ENCODE peak calls at places on chromosome 5, in nine cellular contexts. D is A549, E is fibroblast of lung, S is heart right ventricle, L is psoas muscle, O is body of pancreas, C is neural progenitor cell, T is suprapubic skin, I is lower lobe of right lung. A is an unnamed sample.
A peak's percentile ranks its signal among the peaks of the same experiment; 100 is the strongest.

GRCh38 chr5:160181965-160182622 is 47.2 kb upstream of the FABP6 start:
- DNase-seq in D (no peak), E (peak; percentile 30), S (no peak), L (no peak), O (no peak), C (no peak), T (no peak), I (no peak), A (no peak)

GRCh38 chr5:126124706-126125345 is 298.4 kb upstream of the GRAMD2B start:
- DNase-seq in D (no peak), E (peak; percentile 83), S (no peak), L (no peak), O (no peak), C (no peak), T (no peak), I (no peak), A (no peak)

GRCh38 chr5:66231508-66231907 is 87.4 kb downstream of the SREK1 start:
- DNase-seq in D (no peak), E (no peak), S (no peak), L (no peak), O (no peak), C (no peak), T (no peak), I (no peak), A (no peak)

GRCh38 chr5:149902177-149902576 is 42.4 kb downstream of the PDE6A start:
- DNase-seq in D (peak; percentile 21), E (no peak), S (no peak), L (no peak), O (no peak), C (no peak), T (no peak), I (no peak), A (no peak)

GRCh38 chr5:156482816-156483215 is 155.9 kb downstream of the SGCD start:
- DNase-seq in D (no peak), E (no peak), S (no peak), L (no peak), O (no peak), C (no peak), T (no peak), I (no peak), A (no peak)

GRCh38 chr5:94782376-94782775 is 163.9 kb downstream of the SLF1 start:
- DNase-seq in D (no peak), E (no peak), S (no peak), L (no peak), O (no peak), C (no peak), T (no peak), I (no peak), A (no peak)

GRCh38 chr5:19555876-19556275 is 432.1 kb downstream of the CDH18 start:
- DNase-seq in D (no peak), E (peak; percentile 33), S (no peak), L (no peak), O (no peak), C (no peak), T (no peak), I (no peak), A (no peak)

GRCh38 chr5:113487779-113488644 is at the start of gene MCC:
- DNase-seq in D (peak; percentile 71), E (peak; percentile 95), S (peak; percentile 82), L (peak; percentile 75), O (peak; percentile 61), C (peak; percentile 93), T (peak; percentile 84), I (peak; percentile 75), A (peak; percentile 90)

GRCh38 chr5:113118765-113119164 is 142.2 kb downstream of the DCP2 start:
- DNase-seq in D (no peak), E (no peak), S (peak; percentile 25), L (no peak), O (no peak), C (no peak), T (no peak), I (no peak), A (no peak)

GRCh38 chr5:67033893-67034605 is 162.6 kb downstream of the CD180 start:
- DNase-seq in D (no peak), E (peak; percentile 65), S (no peak), L (no peak), O (no peak), C (no peak), T (no peak), I (no peak), A (no peak)

GRCh38 chr5:93582677-93583524 is at the start of gene NR2F1:
- DNase-seq in D (peak; percentile 95), E (peak; percentile 100), S (no peak), L (peak; percentile 55), O (peak; percentile 68), C (peak; percentile 95), T (no peak), I (peak; percentile 52), A (no peak)

GRCh38 chr5:92215116-92215515 is 832.0 kb upstream of the ARRDC3 start:
- DNase-seq in D (no peak), E (no peak), S (no peak), L (no peak), O (no peak), C (no peak), T (no peak), I (no peak), A (no peak)

GRCh38 chr5:21806943-21807342 is 1046.2 kb downstream of the CDH12 start:
- DNase-seq in D (no peak), E (no peak), S (no peak), L (no peak), O (no peak), C (no peak), T (no peak), I (no peak), A (no peak)

GRCh38 chr5:151751593-151751992 is 6.8 kb downstream of the ATOX1 start:
- DNase-seq in D (no peak), E (no peak), S (no peak), L (no peak), O (no peak), C (no peak), T (no peak), I (no peak), A (no peak)

GRCh38 chr5:149837680-149838269 is 106.8 kb downstream of the PDE6A start:
- DNase-seq in D (peak; percentile 80), E (peak; percentile 64), S (peak; percentile 34), L (peak; percentile 61), O (peak; percentile 26), C (peak; percentile 88), T (no peak), I (no peak), A (no peak)

GRCh38 chr5:68259696-68260095 is 44.1 kb downstream of the PIK3R1 start:
- DNase-seq in D (no peak), E (no peak), S (no peak), L (no peak), O (no peak), C (no peak), T (no peak), I (no peak), A (no peak)

GRCh38 chr5:68255305-68256130 is 40.0 kb downstream of the PIK3R1 start:
- DNase-seq in D (no peak), E (no peak), S (no peak), L (no peak), O (no peak), C (no peak), T (no peak), I (no peak), A (no peak)

GRCh38 chr5:68258531-68258930 is 43.0 kb downstream of the PIK3R1 start:
- DNase-seq in D (no peak), E (no peak), S (no peak), L (no peak), O (no peak), C (no peak), T (no peak), I (no peak), A (no peak)

GRCh38 chr5:68260455-68260854 is 44.9 kb downstream of the PIK3R1 start:
- DNase-seq in D (no peak), E (no peak), S (no peak), L (no peak), O (no peak), C (no peak), T (no peak), I (no peak), A (no peak)

GRCh38 chr5:68257207-68257606 is 41.7 kb downstream of the PIK3R1 start:
- DNase-seq in D (no peak), E (no peak), S (no peak), L (no peak), O (no peak), C (no peak), T (no peak), I (no peak), A (no peak)
- H3K4me1 ChIP-seq in D (peaks cover 3% of the 10 kb centered on the region), E (peaks cover 12% of the 10 kb centered on the region), S (peaks cover 57% of the 10 kb centered on the region), L (peaks cover 97% of the 10 kb centered on the region), O (peaks cover 13% of the 10 kb centered on the region), C (peaks cover 9% of the 10 kb centered on the region), T (peaks cover 98% of the 10 kb centered on the region), I (peaks cover 88% of the 10 kb centered on the region), A (peaks cover 85% of the 10 kb centered on the region)

DNA sequence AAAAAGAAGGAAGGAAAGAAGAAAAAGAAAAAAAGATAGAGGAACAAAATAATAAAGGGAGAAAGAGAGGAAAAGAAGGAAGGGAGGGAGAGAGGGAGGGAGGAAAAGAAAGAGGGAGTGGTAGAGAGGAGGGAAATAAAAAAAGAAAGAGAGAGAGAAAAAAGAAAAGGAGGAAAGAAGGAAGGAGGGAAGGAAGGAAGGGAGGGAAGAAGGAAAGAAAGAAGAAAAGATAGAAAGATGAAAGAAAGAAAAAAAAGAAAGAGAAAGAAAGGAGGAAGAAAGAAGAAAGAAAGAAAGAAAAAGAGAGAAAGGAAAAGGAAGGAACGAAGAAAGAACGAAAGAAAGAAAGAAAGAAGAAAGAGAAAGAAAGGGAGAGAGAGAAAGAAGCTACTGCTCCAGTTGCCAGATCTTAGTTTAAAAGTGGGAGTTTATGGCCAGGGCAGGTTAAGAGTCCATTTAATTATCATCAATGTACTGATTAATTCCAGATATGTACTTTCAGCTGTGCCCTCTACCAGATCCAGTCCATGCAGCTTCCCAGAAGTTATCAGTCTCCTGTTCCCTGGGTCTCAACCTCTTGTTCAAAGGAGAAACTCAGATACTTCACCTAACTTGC is 1378.5 kb upstream of the NUDT12 start:
- DNase-seq in D (no peak), E (no peak), S (no peak), L (no peak), O (no peak), C (no peak), T (no peak), I (no peak), A (no peak)
- TF ChIP-seq CTCF in D (no peak), E (no peak), S (no peak), L (no peak), O (no peak), C (no peak), T (no peak), I (no peak), A (no peak)

GRCh38 chr5:74386571-74387334 is 253.8 kb downstream of the ENC1 start:
- DNase-seq in D (no peak), E (peak; percentile 95), S (no peak), L (no peak), O (no peak), C (no peak), T (no peak), I (no peak), A (no peak)
- H3K4me1 ChIP-seq in D (peaks cover 14% of the 10 kb centered on the region), E (peaks cover 3% of the 10 kb centered on the region), S (peaks cover 27% of the 10 kb centered on the region), L (peaks cover 35% of the 10 kb centered on the region), O (peaks cover 8% of the 10 kb centered on the region), C (peaks cover 6% of the 10 kb centered on the region), T (peaks cover 12% of the 10 kb centered on the region), I (peaks cover 19% of the 10 kb centered on the region), A (peaks cover 7% of the 10 kb centered on the region)

DNA sequence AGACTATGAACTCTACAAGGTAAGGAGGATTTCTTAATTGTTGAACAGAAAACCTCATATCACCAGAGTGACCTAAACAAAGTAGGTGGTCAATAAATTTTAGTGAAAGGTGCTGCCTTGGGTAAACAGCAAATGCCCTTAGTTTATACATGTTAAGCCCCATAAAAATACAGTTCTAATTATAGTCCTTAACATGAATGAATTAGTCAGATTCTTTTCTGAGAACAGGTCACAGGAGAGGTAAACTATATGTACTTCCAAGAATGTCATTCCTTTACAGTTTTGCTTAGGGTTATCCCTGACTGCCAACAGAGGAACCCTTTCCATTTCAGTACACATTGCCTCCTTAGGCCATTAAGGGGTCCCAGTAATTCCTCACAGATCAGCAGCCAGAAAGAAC is 64.9 kb downstream of the PLPP1 start:
- DNase-seq in D (no peak), E (no peak), S (no peak), L (no peak), O (no peak), C (no peak), T (no peak), I (no peak), A (no peak)
- TF ChIP-seq CTCF in D (no peak), E (no peak), S (no peak), L (no peak), O (no peak), C (no peak), T (no peak), I (no peak), A (no peak)

A was measured in left lung.